ENCODE peak calls at places on chromosomes 16 and 17, in eight cellular contexts. One of them, this sample, is unnamed.

GRCh38 chr16:19698480-19699465 is 19.3 kb downstream of the KNOP1 start:
- DNase-seq in WTC11: no peak
- DNase-seq in skeletal muscle cell: no peak
- DNase-seq in AG08395: peak
- DNase-seq in IMR-90: peak
- DNase-seq in amygdala: no peak
- DNase-seq in fibroblast of the conjunctiva: no peak
- DNase-seq in Daoy: peak
- DNase-seq in this sample: no peak

GRCh38 chr17:34171245-34171818 is 83.8 kb upstream of the CCL2 start:
- DNase-seq in AG08395: peak
- DNase-seq in amygdala: peak
- DNase-seq in Daoy: peak
- DNase-seq in IMR-90: peak
- DNase-seq in skeletal muscle cell: no peak
- DNase-seq in WTC11: peak
- DNase-seq in fibroblast of the conjunctiva: peak
- DNase-seq in this sample: peak

GRCh38 chr17:76714336-76714735 is 3.6 kb upstream of the MXRA7 start:
- DNase-seq in Daoy: no peak
- DNase-seq in skeletal muscle cell: no peak
- DNase-seq in IMR-90: no peak
- DNase-seq in AG08395: no peak
- DNase-seq in WTC11: no peak
- DNase-seq in amygdala: no peak
- DNase-seq in fibroblast of the conjunctiva: no peak
- DNase-seq in this sample: no peak

GRCh38 chr17:57726213-57726612 is 18.9 kb downstream of the CCDC182 start:
- DNase-seq in fibroblast of the conjunctiva: no peak
- DNase-seq in WTC11: no peak
- DNase-seq in skeletal muscle cell: no peak
- DNase-seq in AG08395: no peak
- DNase-seq in Daoy: no peak
- DNase-seq in IMR-90: no peak
- DNase-seq in amygdala: no peak
- DNase-seq in this sample: no peak

GRCh38 chr16:64539811-64540210 is 582.1 kb downstream of the CDH11 start:
- DNase-seq in Daoy: no peak
- DNase-seq in WTC11: no peak
- DNase-seq in fibroblast of the conjunctiva: no peak
- DNase-seq in amygdala: no peak
- DNase-seq in IMR-90: no peak
- DNase-seq in skeletal muscle cell: no peak
- DNase-seq in AG08395: no peak
- DNase-seq in this sample: no peak

GRCh38 chr17:73338050-73338491 is 26.3 kb upstream of the CDC42EP4 start:
- DNase-seq in skeletal muscle cell: no peak
- DNase-seq in AG08395: peak
- DNase-seq in fibroblast of the conjunctiva: no peak
- DNase-seq in WTC11: no peak
- DNase-seq in IMR-90: peak
- DNase-seq in Daoy: peak
- DNase-seq in amygdala: no peak
- DNase-seq in this sample: no peak

GRCh38 chr17:39599006-39599664 is 8.6 kb downstream of the NEUROD2 start:
- DNase-seq in IMR-90: no peak
- DNase-seq in AG08395: no peak
- DNase-seq in fibroblast of the conjunctiva: no peak
- DNase-seq in Daoy: no peak
- DNase-seq in skeletal muscle cell: no peak
- DNase-seq in WTC11: peak
- DNase-seq in amygdala: no peak
- DNase-seq in this sample: no peak

GRCh38 chr16:19808061-19808621 is 76.5 kb downstream of the GPRC5B start:
- DNase-seq in AG08395: no peak
- DNase-seq in Daoy: no peak
- DNase-seq in amygdala: peak
- DNase-seq in WTC11: no peak
- DNase-seq in IMR-90: no peak
- DNase-seq in skeletal muscle cell: no peak
- DNase-seq in fibroblast of the conjunctiva: no peak
- DNase-seq in this sample: peak

This sample was measured in body of pancreas.